ENCODE peak calls at places on chromosomes 12 and 14, in nine cellular contexts. U is stimulated activated CD4-positive, alpha-beta T cell treated with anti-CD3 and anti-CD28 coated beads, Interleukin-4, amount 100 ng/mL, for 24 hours; R is NCI-H2107; M is iPS-NIHi11; O is MCF 10A; K is stimulated activated CD8-positive, alpha-beta memory T cell treated with anti-CD3 and anti-CD28 coated beads, Interleukin-4, amount 100 ng/mL, for 1 hour; W is GM06990; A is smooth muscle cell of the brain vasculature; N is activated T-cell treated with anti-CD3 and anti-CD28 coated beads for 24 hours. P is an unnamed sample.

GRCh38 chr14:63727231-63727735 is 582 bp downstream of the SGPP1 start:
- DNase-seq in N (no peak), R (no peak), O (peak; percentile 29), M (peak; percentile 75), U (no peak), K (no peak), W (no peak), A (no peak), P (no peak)

GRCh38 chr12:56129210-56129691 is 1.2 kb downstream of the ESYT1 start:
- DNase-seq in A (no peak), K (peak; percentile 54), U (peak; percentile 65), R (no peak), W (peak; percentile 84), N (peak; percentile 49), O (peak; percentile 61), M (peak; percentile 80), P (no peak)

GRCh38 chr12:71057330-71057729 is 100.5 kb downstream of the TSPAN8 start:
- DNase-seq in A (no peak), U (no peak), O (peak; percentile 17), R (no peak), N (no peak), K (no peak), M (no peak), W (no peak), P (no peak)

GRCh38 chr12:127363392-127363791 is 903.6 kb upstream of the TMEM132C start:
- DNase-seq in A (no peak), R (no peak), W (no peak), M (no peak), O (peak; percentile 45), N (no peak), U (no peak), K (no peak), P (no peak)

GRCh38 chr12:130748786-130749185 is 32.7 kb upstream of the RIMBP2 start:
- DNase-seq in O (no peak), A (no peak), N (no peak), U (no peak), K (no peak), W (no peak), M (no peak), R (no peak), P (no peak)

GRCh38 chr12:128408669-128409068 is 141.7 kb downstream of the TMEM132C start:
- DNase-seq in W (no peak), M (no peak), A (no peak), R (no peak), U (no peak), N (no peak), K (no peak), O (no peak), P (no peak)

GRCh38 chr14:51860836-51861583 is 598 bp downstream of the GNG2 start:
- DNase-seq in O (no peak), K (no peak), M (no peak), W (no peak), A (no peak), R (no peak), U (no peak), N (no peak), P (no peak)

GRCh38 chr12:24840046-24840800 is 108.7 kb downstream of the BCAT1 start:
- DNase-seq in R (no peak), N (no peak), M (no peak), A (no peak), U (no peak), W (no peak), K (no peak), O (peak; percentile 21), P (no peak)

GRCh38 chr14:59254911-59255545 is 66.6 kb downstream of the DAAM1 start:
- DNase-seq in A (no peak), R (no peak), N (no peak), M (no peak), U (no peak), W (no peak), K (no peak), O (peak; percentile 27), P (no peak)

GRCh38 chr12:108063192-108063591 is 65.9 kb upstream of the WSCD2 start:
- DNase-seq in M (peak; percentile 43), W (no peak), A (no peak), K (no peak), R (no peak), U (no peak), N (no peak), O (peak; percentile 33), P (no peak)

GRCh38 chr12:68432622-68433021 is 100.5 kb upstream of the MDM1 start:
- DNase-seq in M (no peak), W (no peak), R (no peak), O (no peak), K (no peak), A (no peak), N (no peak), U (no peak), P (no peak)

GRCh38 chr14:77032854-77033621 is 4.5 kb upstream of the IRF2BPL start:
- DNase-seq in U (peak; percentile 82), K (peak; percentile 44), R (peak; percentile 98), W (peak; percentile 78), M (peak; percentile 75), N (peak; percentile 75), O (peak; percentile 99), A (no peak), P (peak; percentile 51)

GRCh38 chr12:25264015-25264582 is 13.4 kb upstream of the KRAS start:
- DNase-seq in M (no peak), W (no peak), N (no peak), K (no peak), A (no peak), R (no peak), O (no peak), U (no peak), P (no peak)

GRCh38 chr14:52906141-52906601 is 44.7 kb downstream of the FERMT2 start:
- DNase-seq in A (no peak), U (no peak), K (no peak), N (no peak), O (peak; percentile 81), M (no peak), W (no peak), R (no peak), P (no peak)

GRCh38 chr14:88421286-88421685 is 35.8 kb downstream of the SPATA7 start:
- DNase-seq in W (no peak), M (no peak), U (no peak), N (no peak), K (no peak), R (no peak), A (no peak), O (no peak), P (no peak)

GRCh38 chr12:6965026-6965661 is 5.3 kb downstream of the PHB2 start:
- DNase-seq in O (peak; percentile 92), N (peak; percentile 86), M (peak; percentile 86), A (peak; percentile 81), W (peak; percentile 69), K (no peak), R (peak; percentile 91), U (peak; percentile 91), P (no peak)

GRCh38 chr12:11688831-11689230 is 39.4 kb downstream of the ETV6 start:
- DNase-seq in O (peak; percentile 12), A (no peak), N (no peak), K (no peak), U (no peak), M (no peak), R (no peak), W (no peak), P (no peak)

GRCh38 chr12:91040356-91040755 is 17.5 kb downstream of the KERA start:
- DNase-seq in W (no peak), K (no peak), O (peak; percentile 16), M (no peak), U (no peak), A (no peak), N (no peak), R (no peak), P (no peak)

GRCh38 chr12:88056571-88056970 is 27.4 kb upstream of the C12orf50 start:
- DNase-seq in O (no peak), N (no peak), M (no peak), U (no peak), K (no peak), R (no peak), A (no peak), W (no peak), P (no peak)

GRCh38 chr12:105166736-105167135 is 59.2 kb downstream of the WASHC4 start:
- DNase-seq in R (no peak), K (no peak), M (no peak), A (no peak), N (no peak), U (no peak), O (no peak), W (no peak), P (no peak)

GRCh38 chr12:64010069-64010686 is 165.7 kb downstream of the SRGAP1 start:
- DNase-seq in A (no peak), W (no peak), R (no peak), N (no peak), M (no peak), U (no peak), O (no peak), K (no peak), P (no peak)

GRCh38 chr12:56759270-56759908 is 3.7 kb upstream of the HSD17B6 start:
- DNase-seq in N (no peak), K (no peak), U (no peak), M (no peak), O (no peak), W (no peak), R (no peak), A (no peak), P (no peak)

GRCh38 chr12:30457621-30458289 is 237.9 kb downstream of the IPO8 start:
- DNase-seq in W (no peak), N (no peak), R (no peak), M (peak; percentile 31), K (no peak), O (peak; percentile 87), U (no peak), A (peak; percentile 13), P (no peak)

GRCh38 chr12:113936460-113936859 is 29.7 kb downstream of the RBM19 start:
- DNase-seq in R (no peak), A (no peak), W (no peak), N (no peak), K (no peak), O (no peak), U (no peak), M (no peak), P (no peak)

GRCh38 chr12:77788231-77789168 is 42.2 kb upstream of the NAV3 start:
- DNase-seq in U (no peak), N (no peak), R (no peak), K (no peak), M (no peak), A (no peak), O (no peak), W (no peak), P (no peak)

GRCh38 chr12:46608431-46609280 is 217.1 kb downstream of the SLC38A4 start:
- DNase-seq in M (no peak), W (no peak), U (no peak), N (no peak), O (no peak), R (no peak), K (no peak), A (no peak), P (no peak)

GRCh38 chr12:30719060-30719459 is 23.4 kb upstream of the IPO8 start:
- DNase-seq in O (peak; percentile 7), K (no peak), W (no peak), N (no peak), M (no peak), U (no peak), A (peak; percentile 65), R (no peak), P (no peak)

GRCh38 chr14:103091041-103091882 is 3.3 kb upstream of the EXOC3L4 start:
- DNase-seq in U (peak; percentile 76), M (peak; percentile 91), K (peak; percentile 47), R (peak; percentile 49), A (no peak), W (peak; percentile 81), N (peak; percentile 73), O (no peak), P (no peak)

GRCh38 chr14:22994762-22995275 is 12.5 kb upstream of the AJUBA start:
- DNase-seq in U (peak; percentile 44), M (peak; percentile 42), N (no peak), A (no peak), W (no peak), R (no peak), O (peak; percentile 84), K (no peak), P (no peak)

GRCh38 chr12:64273527-64274403 is 51.7 kb upstream of the KICS2 start:
- DNase-seq in W (peak; percentile 6), M (peak; percentile 61), R (peak; percentile 71), O (peak; percentile 47), K (no peak), A (no peak), U (peak; percentile 5), N (no peak), P (no peak)

GRCh38 chr14:105591052-105591451 is 64.7 kb downstream of the TMEM121 start:
- DNase-seq in M (no peak), A (no peak), U (no peak), K (no peak), N (no peak), O (no peak), W (no peak), R (no peak), P (no peak)

P was measured in esophagus squamous epithelium.